ENCODE peak calls at places on chromosome 22, in eight cellular contexts. M, W, T, F, V, J, D and P are unnamed samples. For H3K4me1, the result is how much of the 10 kb centered on the place peaks cover.

GRCh38 chr22:31122532-31123291 is at the start of gene INPP5J:
- ATAC-seq in J (peak), M (no peak), D (peak), T (no peak), V (peak), W (peak), F (peak), P (peak)

GRCh38 chr22:17384612-17385345 is 15.5 kb downstream of the CECR2 start:
- ATAC-seq in M (no peak), J (no peak), V (no peak), T (no peak), F (no peak), D (no peak), W (no peak), P (no peak)

GRCh38 chr22:47409501-47410275 is 647.2 kb downstream of the TBC1D22A start:
- ATAC-seq in V (no peak), T (no peak), D (no peak), F (no peak), M (no peak), W (no peak), J (no peak), P (no peak)

GRCh38 chr22:32661737-32662586 is 139.5 kb upstream of the TIMP3 start:
- ATAC-seq in T (no peak), M (no peak), J (no peak), D (no peak), V (no peak), F (no peak), W (no peak), P (no peak)

GRCh38 chr22:49962751-49963646 is 2.4 kb downstream of the PIM3 start:
- ATAC-seq in F (peak), J (no peak), V (no peak), D (no peak), W (no peak), T (no peak), M (no peak), P (no peak)

GRCh38 chr22:30270841-30271240 is 4.2 kb upstream of the OSM start:
- ATAC-seq in F (no peak), J (no peak), V (peak), D (no peak), M (no peak), T (no peak), W (peak), P (peak)

GRCh38 chr22:31096637-31097274 is 10.6 kb downstream of the SELENOM start:
- ATAC-seq in W (no peak), T (no peak), F (no peak), J (no peak), M (no peak), D (no peak), V (no peak), P (no peak)

GRCh38 chr22:50171319-50171964 is 911 bp downstream of the PANX2 start:
- ATAC-seq in T (no peak), V (peak), J (no peak), M (no peak), D (no peak), W (peak), F (no peak), P (no peak)

GRCh38 chr22:50544078-50544745 is 1.5 kb upstream of the KLHDC7B start:
- ATAC-seq in F (peak), D (peak), J (peak), T (peak), W (peak), M (peak), V (peak), P (peak)

GRCh38 chr22:35593071-35593884 is 23.9 kb downstream of the MB start:
- ATAC-seq in W (no peak), M (no peak), J (no peak), D (no peak), V (no peak), T (no peak), F (no peak), P (no peak)

GRCh38 chr22:49192180-49192856 is 635.4 kb downstream of the BRD1 start:
- ATAC-seq in T (no peak), M (no peak), W (no peak), J (peak), D (peak), V (no peak), F (no peak), P (peak)

GRCh38 chr22:28018461-28018927 is 99.4 kb upstream of the PITPNB start:
- ATAC-seq in T (no peak), J (no peak), V (no peak), W (no peak), F (no peak), M (no peak), D (no peak), P (no peak)

GRCh38 chr22:31556627-31557203 is 60.4 kb downstream of the SFI1 start:
- ATAC-seq in T (no peak), M (peak), V (peak), F (no peak), J (no peak), D (no peak), W (peak), P (no peak)

GRCh38 chr22:33561149-33561807 is 359.0 kb downstream of the LARGE1 start:
- ATAC-seq in D (peak), V (peak), J (peak), T (no peak), M (no peak), F (no peak), W (no peak), P (no peak)

GRCh38 chr22:50696251-50696798 is 23.7 kb downstream of the SHANK3 start:
- ATAC-seq in M (no peak), W (peak), F (no peak), J (no peak), V (no peak), T (no peak), D (no peak), P (peak)

GRCh38 chr22:46688949-46689348 is 49.1 kb downstream of the CERK start:
- ATAC-seq in J (no peak), D (no peak), M (no peak), T (no peak), V (peak), F (no peak), W (no peak), P (peak)

GRCh38 chr22:17491090-17491489 is 72.2 kb upstream of the SLC25A18 start:
- ATAC-seq in W (no peak), V (no peak), F (no peak), M (no peak), J (no peak), T (no peak), D (no peak), P (no peak)

GRCh38 chr22:25488244-25489020 is 76.0 kb upstream of the GRK3 start:
- ATAC-seq in M (no peak), W (peak), J (peak), F (peak), V (peak), D (peak), T (no peak), P (no peak)

GRCh38 chr22:27311666-27312566 is 489.6 kb downstream of the MN1 start:
- ATAC-seq in J (no peak), T (no peak), D (no peak), F (no peak), M (no peak), V (no peak), W (no peak), P (no peak)

GRCh38 chr22:21816472-21816786 is 51.0 kb downstream of the MAPK1 start:
- ATAC-seq in V (no peak), D (no peak), M (no peak), W (no peak), T (no peak), F (no peak), J (no peak), P (no peak)

GRCh38 chr22:21815958-21816357 is 51.5 kb downstream of the MAPK1 start:
- ATAC-seq in F (no peak), W (no peak), M (no peak), T (no peak), D (no peak), J (no peak), V (no peak), P (no peak)

GRCh38 chr22:21819183-21819770 is 48.2 kb downstream of the MAPK1 start:
- ATAC-seq in D (no peak), W (no peak), J (no peak), F (no peak), T (no peak), M (no peak), V (no peak), P (no peak)

GRCh38 chr22:21816787-21817496 is 50.5 kb downstream of the MAPK1 start:
- ATAC-seq in W (peak), V (peak), M (peak), J (peak), T (peak), F (peak), D (peak), P (peak)

GRCh38 chr22:21818487-21819182 is 48.8 kb downstream of the MAPK1 start:
- ATAC-seq in F (no peak), T (no peak), D (no peak), V (no peak), J (no peak), M (no peak), W (peak), P (no peak)
- H3K4me1 ChIP-seq in F (under half), T (half or more), D (under half), V (under half), J (under half), M (under half), W (half or more), P (under half)

DNA sequence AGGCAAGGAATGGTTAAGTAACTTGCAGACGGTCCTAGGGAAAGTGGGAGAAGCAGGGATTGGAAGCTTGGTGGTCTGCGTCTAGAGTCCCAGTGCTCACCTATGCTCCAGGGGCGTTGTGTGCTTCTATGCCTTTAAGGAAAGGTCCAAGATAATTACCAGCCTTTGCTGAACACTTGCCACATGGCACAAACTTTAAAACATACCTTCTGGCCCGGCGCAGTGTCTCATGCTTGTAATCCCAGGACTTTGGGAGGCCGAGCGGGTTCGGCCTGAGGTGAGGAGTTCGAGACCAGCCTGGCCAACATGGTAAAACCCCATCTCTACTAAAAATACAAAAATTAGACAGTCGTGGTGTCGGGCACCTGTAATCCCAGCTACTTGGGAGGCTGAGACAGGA is 2.3 kb downstream of the POLDIP3 start:
- ATAC-seq in J (no peak), V (no peak), T (no peak), M (no peak), F (no peak), W (no peak), D (no peak), P (no peak)
- H3K4me1 ChIP-seq in J (half or more), V (under half), T (half or more), M (half or more), F (under half), W (half or more), D (half or more), P (half or more)

GRCh38 chr22:41099036-41099435 is 6.6 kb downstream of the EP300 start:
- ATAC-seq in D (no peak), F (no peak), M (no peak), J (no peak), T (no peak), W (no peak), V (no peak), P (no peak)
- H3K4me1 ChIP-seq in D (half or more), F (under half), M (half or more), J (under half), T (half or more), W (half or more), V (under half), P (under half)

GRCh38 chr22:21730535-21731308 is 4.9 kb downstream of the YPEL1 start:
- ATAC-seq in J (no peak), D (no peak), F (no peak), M (no peak), T (no peak), W (no peak), V (no peak), P (no peak)
- H3K4me1 ChIP-seq in J (under half), D (under half), F (under half), M (under half), T (under half), W (under half), V (under half), P (under half)

GRCh38 chr22:45159652-45160462 is 3.9 kb upstream of the NUP50 start:
- ATAC-seq in T (no peak), J (no peak), W (no peak), F (no peak), M (no peak), V (peak), D (peak), P (no peak)
- H3K4me1 ChIP-seq in T (under half), J (under half), W (under half), F (under half), M (under half), V (under half), D (under half), P (under half)

GRCh38 chr22:20038574-20038973 is 17.7 kb downstream of the TANGO2 start:
- ATAC-seq in V (no peak), J (no peak), W (no peak), M (no peak), F (no peak), T (no peak), D (no peak), P (no peak)
- H3K4me1 ChIP-seq in V (under half), J (under half), W (under half), M (under half), F (under half), T (under half), D (under half), P (under half)

GRCh38 chr22:41551882-41552582 is 7.8 kb upstream of the POLR3H start:
- ATAC-seq in W (no peak), D (no peak), T (no peak), M (no peak), J (no peak), F (no peak), V (no peak), P (no peak)

GRCh38 chr22:41555325-41555724 is 5.5 kb upstream of the CSDC2 start:
- ATAC-seq in M (no peak), W (no peak), F (no peak), J (no peak), V (no peak), T (no peak), D (no peak), P (no peak)

GRCh38 chr22:41548830-41549211 is 4.6 kb upstream of the POLR3H start:
- ATAC-seq in J (no peak), D (no peak), M (no peak), V (no peak), T (no peak), F (no peak), W (no peak), P (no peak)

DNA sequence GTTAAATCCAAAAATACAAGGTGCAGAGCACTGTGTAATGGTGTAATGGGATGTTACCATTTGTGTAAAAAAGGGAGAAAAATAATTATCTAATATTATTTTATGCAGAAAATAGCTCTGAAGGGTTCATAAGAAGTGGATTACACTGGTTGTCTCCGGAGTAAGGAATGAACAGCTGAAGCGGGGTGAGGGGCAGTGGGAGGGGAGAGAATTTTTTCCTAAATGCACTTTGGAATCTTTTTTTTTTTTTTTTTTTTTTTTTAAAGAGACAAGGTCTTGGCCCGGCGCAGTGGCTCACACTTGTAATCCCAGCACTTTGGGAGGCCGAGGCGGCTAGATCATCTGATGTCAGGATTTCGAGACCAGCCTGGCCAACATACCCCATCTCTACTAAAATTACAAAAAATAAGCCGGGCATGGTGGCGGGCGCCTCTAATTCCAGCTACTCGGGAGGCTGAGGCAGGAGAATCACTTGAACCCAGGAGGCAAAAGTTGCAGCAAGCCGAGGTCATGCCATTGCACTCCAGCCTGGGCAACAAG is 6.8 kb upstream of the POLR3H start:
- ATAC-seq in V (no peak), F (no peak), W (no peak), M (no peak), J (no peak), D (no peak), T (no peak), P (no peak)
- H3K4me1 ChIP-seq in V (under half), F (under half), W (under half), M (under half), J (under half), D (under half), T (under half), P (under half)

DNA sequence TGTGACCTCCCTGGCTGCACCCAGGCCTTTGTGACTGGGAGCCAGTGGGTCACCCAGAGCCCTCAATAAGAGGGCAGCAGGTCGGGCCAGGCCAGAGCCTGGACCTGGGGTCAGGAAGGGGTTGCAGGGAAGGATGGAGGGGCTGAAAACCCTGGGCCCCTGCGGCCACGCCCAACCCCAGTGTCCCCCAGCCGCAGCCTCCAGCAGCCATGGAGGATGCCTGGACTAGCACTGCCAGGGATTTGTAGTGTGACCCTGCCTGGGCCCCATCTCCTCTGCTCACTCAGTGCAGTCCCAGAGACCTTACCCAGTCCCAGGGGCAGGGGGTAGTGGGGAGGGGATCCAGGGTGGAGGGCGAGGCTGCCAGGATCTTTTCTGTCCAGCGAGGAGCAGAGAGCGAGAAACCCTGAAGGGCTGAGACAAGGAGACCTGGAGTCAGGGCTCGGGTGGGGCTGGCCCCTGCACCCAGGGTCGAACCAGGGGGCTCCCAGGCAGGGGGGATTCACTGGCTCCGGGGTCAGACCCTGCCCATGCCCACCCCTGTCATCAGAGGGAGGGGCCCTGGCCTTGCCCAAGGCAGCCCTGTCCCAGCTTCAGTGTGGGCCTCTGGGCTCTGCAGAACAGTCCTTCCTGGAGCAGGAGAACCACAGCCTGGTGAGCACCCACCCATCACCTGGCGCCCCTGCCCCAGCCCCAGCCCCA is 187.5 kb downstream of the IGLL1 start:
- ATAC-seq in D (no peak), W (no peak), F (no peak), T (no peak), V (no peak), M (no peak), J (no peak), P (no peak)
- H3K4me1 ChIP-seq in D (under half), W (under half), F (under half), T (under half), V (under half), M (under half), J (under half), P (under half)

GRCh38 chr22:38707346-38707745 is 1.6 kb downstream of the GTPBP1 start:
- ATAC-seq in W (no peak), M (no peak), D (no peak), J (peak), V (peak), F (no peak), T (no peak), P (no peak)
- H3K4me1 ChIP-seq in W (under half), M (under half), D (under half), J (under half), V (under half), F (under half), T (under half), P (half or more)

GRCh38 chr22:19271273-19271855 is 20.2 kb downstream of the CLTCL1 start:
- ATAC-seq in V (peak), D (no peak), M (no peak), J (no peak), W (no peak), F (peak), T (no peak), P (no peak)
- H3K4me1 ChIP-seq in V (under half), D (under half), M (under half), J (under half), W (under half), F (under half), T (under half), P (under half)